ENCODE peak calls at places on chromosomes 6 and 20, in four cellular contexts. One of them, this sample, is unnamed.

GRCh38 chr6:45838996-45839395 is 176.7 kb downstream of the CLIC5 start:
- DNase-seq in Right ventricle myocardium superior: no peak
- DNase-seq in CD8-positive, alpha-beta T cell: no peak
- DNase-seq in effector memory CD8-positive, alpha-beta T cell: no peak
- DNase-seq in this sample: no peak

GRCh38 chr20:33301192-33301930 is 18.3 kb downstream of the BPIFB1 start:
- DNase-seq in Right ventricle myocardium superior: no peak
- DNase-seq in CD8-positive, alpha-beta T cell: no peak
- DNase-seq in effector memory CD8-positive, alpha-beta T cell: no peak
- DNase-seq in this sample: no peak

GRCh38 chr6:35203152-35203670 is 10.5 kb upstream of the SCUBE3 start:
- DNase-seq in Right ventricle myocardium superior: no peak
- DNase-seq in CD8-positive, alpha-beta T cell: no peak
- DNase-seq in effector memory CD8-positive, alpha-beta T cell: no peak
- DNase-seq in this sample: no peak

GRCh38 chr6:149170564-149171452 is 146.7 kb upstream of the TAB2 start:
- DNase-seq in Right ventricle myocardium superior: peak
- DNase-seq in CD8-positive, alpha-beta T cell: no peak
- DNase-seq in effector memory CD8-positive, alpha-beta T cell: no peak
- DNase-seq in this sample: peak

GRCh38 chr6:168834814-168835213 is 393.8 kb downstream of the SMOC2 start:
- DNase-seq in Right ventricle myocardium superior: no peak
- DNase-seq in CD8-positive, alpha-beta T cell: no peak
- DNase-seq in effector memory CD8-positive, alpha-beta T cell: no peak
- DNase-seq in this sample: no peak

GRCh38 chr20:61739832-61740118 is 325.9 kb downstream of the TAF4 start:
- DNase-seq in Right ventricle myocardium superior: no peak
- DNase-seq in CD8-positive, alpha-beta T cell: no peak
- DNase-seq in effector memory CD8-positive, alpha-beta T cell: no peak
- DNase-seq in this sample: no peak

GRCh38 chr6:106820412-106820852 is 154.1 kb downstream of the CD24 start:
- DNase-seq in Right ventricle myocardium superior: no peak
- DNase-seq in CD8-positive, alpha-beta T cell: no peak
- DNase-seq in effector memory CD8-positive, alpha-beta T cell: no peak
- DNase-seq in this sample: no peak

GRCh38 chr6:155389130-155389529 is 66.5 kb downstream of the NOX3 start:
- DNase-seq in Right ventricle myocardium superior: no peak
- DNase-seq in CD8-positive, alpha-beta T cell: no peak
- DNase-seq in effector memory CD8-positive, alpha-beta T cell: no peak
- DNase-seq in this sample: no peak

GRCh38 chr20:37384683-37385174 is 38.8 kb downstream of the SRC start:
- DNase-seq in Right ventricle myocardium superior: peak
- DNase-seq in CD8-positive, alpha-beta T cell: peak
- DNase-seq in effector memory CD8-positive, alpha-beta T cell: peak
- DNase-seq in this sample: peak

GRCh38 chr20:14878676-14879019 is 541.2 kb upstream of the FLRT3 start:
- DNase-seq in Right ventricle myocardium superior: no peak
- DNase-seq in CD8-positive, alpha-beta T cell: no peak
- DNase-seq in effector memory CD8-positive, alpha-beta T cell: no peak
- DNase-seq in this sample: no peak

GRCh38 chr6:137722749-137723272 is 144.2 kb upstream of the TNFAIP3 start:
- DNase-seq in Right ventricle myocardium superior: no peak
- DNase-seq in CD8-positive, alpha-beta T cell: no peak
- DNase-seq in effector memory CD8-positive, alpha-beta T cell: no peak
- DNase-seq in this sample: no peak

GRCh38 chr20:37941992-37942391 is 39.1 kb downstream of the VSTM2L start:
- DNase-seq in Right ventricle myocardium superior: no peak
- DNase-seq in CD8-positive, alpha-beta T cell: no peak
- DNase-seq in effector memory CD8-positive, alpha-beta T cell: no peak
- DNase-seq in this sample: no peak

GRCh38 chr6:2976571-2977085 is 5.3 kb upstream of the SERPINB6 start:
- DNase-seq in Right ventricle myocardium superior: no peak
- DNase-seq in CD8-positive, alpha-beta T cell: no peak
- DNase-seq in effector memory CD8-positive, alpha-beta T cell: no peak
- DNase-seq in this sample: no peak

GRCh38 chr20:45292343-45292742 is 14.3 kb upstream of the RBPJL start:
- DNase-seq in Right ventricle myocardium superior: no peak
- DNase-seq in CD8-positive, alpha-beta T cell: no peak
- DNase-seq in effector memory CD8-positive, alpha-beta T cell: no peak
- DNase-seq in this sample: no peak

GRCh38 chr6:70270287-70271005 is 32.4 kb downstream of the COL9A1 start:
- DNase-seq in Right ventricle myocardium superior: no peak
- DNase-seq in CD8-positive, alpha-beta T cell: no peak
- DNase-seq in effector memory CD8-positive, alpha-beta T cell: no peak
- DNase-seq in this sample: no peak

GRCh38 chr20:12153616-12154015 is 235.9 kb downstream of the BTBD3 start:
- DNase-seq in Right ventricle myocardium superior: no peak
- DNase-seq in CD8-positive, alpha-beta T cell: no peak
- DNase-seq in effector memory CD8-positive, alpha-beta T cell: no peak
- DNase-seq in this sample: no peak

GRCh38 chr20:56957737-56958553 is 308.5 kb downstream of the BMP7 start:
- DNase-seq in Right ventricle myocardium superior: no peak
- DNase-seq in CD8-positive, alpha-beta T cell: no peak
- DNase-seq in effector memory CD8-positive, alpha-beta T cell: no peak
- DNase-seq in this sample: no peak

GRCh38 chr20:36573103-36573797 is at the start of gene TGIF2:
- DNase-seq in Right ventricle myocardium superior: peak
- DNase-seq in CD8-positive, alpha-beta T cell: peak
- DNase-seq in effector memory CD8-positive, alpha-beta T cell: peak
- DNase-seq in this sample: peak

GRCh38 chr6:79138146-79138545 is 60.1 kb upstream of the PHIP start:
- DNase-seq in Right ventricle myocardium superior: no peak
- DNase-seq in CD8-positive, alpha-beta T cell: no peak
- DNase-seq in effector memory CD8-positive, alpha-beta T cell: no peak
- DNase-seq in this sample: no peak

GRCh38 chr20:23653400-23653938 is 15.7 kb upstream of the CST3 start:
- DNase-seq in Right ventricle myocardium superior: no peak
- DNase-seq in CD8-positive, alpha-beta T cell: no peak
- DNase-seq in effector memory CD8-positive, alpha-beta T cell: no peak
- DNase-seq in this sample: no peak

GRCh38 chr6:170358496-170358895 is 51.9 kb downstream of the FAM120B start:
- DNase-seq in Right ventricle myocardium superior: peak
- DNase-seq in CD8-positive, alpha-beta T cell: no peak
- DNase-seq in effector memory CD8-positive, alpha-beta T cell: no peak
- DNase-seq in this sample: no peak

GRCh38 chr6:20137288-20137687 is 75.0 kb downstream of the MBOAT1 start:
- DNase-seq in Right ventricle myocardium superior: no peak
- DNase-seq in CD8-positive, alpha-beta T cell: no peak
- DNase-seq in effector memory CD8-positive, alpha-beta T cell: no peak
- DNase-seq in this sample: no peak

GRCh38 chr20:43586641-43587040 is 4.1 kb upstream of the IFT52 start:
- DNase-seq in Right ventricle myocardium superior: no peak
- DNase-seq in CD8-positive, alpha-beta T cell: no peak
- DNase-seq in effector memory CD8-positive, alpha-beta T cell: no peak
- DNase-seq in this sample: no peak

GRCh38 chr6:53691667-53692133 is 26.1 kb upstream of the KLHL31 start:
- DNase-seq in Right ventricle myocardium superior: no peak
- DNase-seq in CD8-positive, alpha-beta T cell: no peak
- DNase-seq in effector memory CD8-positive, alpha-beta T cell: no peak
- DNase-seq in this sample: no peak

GRCh38 chr6:167670938-167671338 is 155.8 kb upstream of the AFDN start:
- DNase-seq in Right ventricle myocardium superior: no peak
- DNase-seq in CD8-positive, alpha-beta T cell: no peak
- DNase-seq in effector memory CD8-positive, alpha-beta T cell: no peak
- DNase-seq in this sample: peak

GRCh38 chr20:56978475-56978874 is 288.0 kb downstream of the BMP7 start:
- DNase-seq in Right ventricle myocardium superior: no peak
- DNase-seq in CD8-positive, alpha-beta T cell: no peak
- DNase-seq in effector memory CD8-positive, alpha-beta T cell: no peak
- DNase-seq in this sample: no peak

GRCh38 chr20:23406880-23407279 is 14.4 kb downstream of the NAPB start:
- DNase-seq in Right ventricle myocardium superior: no peak
- DNase-seq in CD8-positive, alpha-beta T cell: no peak
- DNase-seq in effector memory CD8-positive, alpha-beta T cell: no peak
- DNase-seq in this sample: no peak

GRCh38 chr20:23119456-23120216 is 33.5 kb upstream of the CD93 start:
- DNase-seq in Right ventricle myocardium superior: no peak
- DNase-seq in CD8-positive, alpha-beta T cell: no peak
- DNase-seq in effector memory CD8-positive, alpha-beta T cell: no peak
- DNase-seq in this sample: peak

GRCh38 chr6:148426317-148426977 is 83.8 kb downstream of the SASH1 start:
- DNase-seq in Right ventricle myocardium superior: no peak
- DNase-seq in CD8-positive, alpha-beta T cell: no peak
- DNase-seq in effector memory CD8-positive, alpha-beta T cell: no peak
- DNase-seq in this sample: no peak

This sample was measured in sigmoid colon.